ENCODE peak calls at places on chromosomes 5 and 9, in five cellular contexts. J, W, L, K and U are unnamed samples.

GRCh38 chr5:175712681-175713085 is 54.8 kb downstream of the HRH2 start:
- DNase-seq in K (no peak), L (no peak), J (no peak), W (peak), U (no peak)

GRCh38 chr9:136133959-136134484 is 15.3 kb upstream of the TMEM250 start:
- DNase-seq in L (no peak), W (no peak), J (no peak), K (no peak), U (no peak)

GRCh38 chr5:176900783-176901204 is 1.6 kb upstream of the HK3 start:
- DNase-seq in W (no peak), K (no peak), L (no peak), J (no peak), U (no peak)

GRCh38 chr5:164119806-164120440 is 614.5 kb downstream of the MAT2B start:
- DNase-seq in K (peak), J (no peak), L (peak), W (no peak), U (peak)

GRCh38 chr9:127904888-127905728 is 5.7 kb upstream of the ST6GALNAC6 start:
- DNase-seq in K (no peak), L (no peak), W (no peak), J (no peak), U (no peak)

GRCh38 chr5:118628672-118629354 is 359.5 kb downstream of the DTWD2 start:
- DNase-seq in K (no peak), L (no peak), J (no peak), W (no peak), U (no peak)

GRCh38 chr5:143537056-143537455 is 133.6 kb upstream of the NR3C1 start:
- DNase-seq in W (no peak), L (no peak), J (no peak), K (no peak), U (no peak)

GRCh38 chr9:78971505-78971904 is 600.3 kb upstream of the TLE4 start:
- DNase-seq in K (no peak), W (no peak), J (no peak), L (no peak), U (no peak)

GRCh38 chr5:145856285-145856818 is 16.5 kb downstream of the GRXCR2 start:
- DNase-seq in J (peak), W (peak), L (peak), K (peak), U (no peak)

GRCh38 chr9:99637640-99638039 is 184.0 kb upstream of the NR4A3 start:
- DNase-seq in L (no peak), W (no peak), J (no peak), K (no peak), U (no peak)

GRCh38 chr5:93789173-93790070 is 48.0 kb upstream of the POU5F2 start:
- DNase-seq in K (peak), W (no peak), J (no peak), L (peak), U (peak)

GRCh38 chr5:174188300-174188699 is 142.8 kb downstream of the NSG2 start:
- DNase-seq in J (peak), K (no peak), L (no peak), W (no peak), U (no peak)

GRCh38 chr5:1511651-1512540 is 11.9 kb downstream of the LPCAT1 start:
- DNase-seq in K (peak), J (peak), W (peak), L (peak), U (no peak)

GRCh38 chr9:90024823-90025222 is 420.0 kb downstream of the GADD45G start:
- DNase-seq in L (no peak), J (no peak), W (no peak), K (no peak), U (no peak)

GRCh38 chr5:6448622-6449464 is at the start of gene UBE2QL1:
- DNase-seq in K (no peak), L (no peak), J (no peak), W (no peak), U (no peak)

GRCh38 chr5:34891981-34892380 is 23.3 kb downstream of the RAD1 start:
- DNase-seq in J (no peak), L (peak), K (peak), W (no peak), U (no peak)

GRCh38 chr5:31990296-31990695 is 183.8 kb downstream of the GOLPH3 start:
- DNase-seq in J (no peak), L (no peak), W (no peak), K (no peak), U (no peak)

GRCh38 chr9:99040911-99041582 is 63.9 kb upstream of the TGFBR1 start:
- DNase-seq in W (no peak), J (no peak), K (peak), L (peak), U (no peak)

GRCh38 chr5:20368581-20368980 is 380.6 kb upstream of the CDH18 start:
- DNase-seq in W (no peak), J (no peak), L (no peak), K (no peak), U (no peak)

GRCh38 chr5:149358294-149358651 is 427 bp downstream of the PCYOX1L start:
- DNase-seq in J (peak), W (peak), K (no peak), L (peak), U (no peak)

GRCh38 chr5:111820072-111820471 is 63.1 kb upstream of the NREP start:
- DNase-seq in L (peak), J (no peak), K (no peak), W (no peak), U (no peak)

GRCh38 chr5:102760815-102761214 is 5.7 kb downstream of the PAM start:
- DNase-seq in W (no peak), J (no peak), K (no peak), L (peak), U (no peak)

GRCh38 chr5:172496671-172497371 is 42.5 kb upstream of the SH3PXD2B start:
- DNase-seq in K (peak), J (peak), L (peak), W (peak), U (no peak)

GRCh38 chr5:128673970-128674369 is 135.9 kb upstream of the FBN2 start:
- DNase-seq in J (no peak), L (no peak), K (no peak), W (no peak), U (no peak)

DNA sequence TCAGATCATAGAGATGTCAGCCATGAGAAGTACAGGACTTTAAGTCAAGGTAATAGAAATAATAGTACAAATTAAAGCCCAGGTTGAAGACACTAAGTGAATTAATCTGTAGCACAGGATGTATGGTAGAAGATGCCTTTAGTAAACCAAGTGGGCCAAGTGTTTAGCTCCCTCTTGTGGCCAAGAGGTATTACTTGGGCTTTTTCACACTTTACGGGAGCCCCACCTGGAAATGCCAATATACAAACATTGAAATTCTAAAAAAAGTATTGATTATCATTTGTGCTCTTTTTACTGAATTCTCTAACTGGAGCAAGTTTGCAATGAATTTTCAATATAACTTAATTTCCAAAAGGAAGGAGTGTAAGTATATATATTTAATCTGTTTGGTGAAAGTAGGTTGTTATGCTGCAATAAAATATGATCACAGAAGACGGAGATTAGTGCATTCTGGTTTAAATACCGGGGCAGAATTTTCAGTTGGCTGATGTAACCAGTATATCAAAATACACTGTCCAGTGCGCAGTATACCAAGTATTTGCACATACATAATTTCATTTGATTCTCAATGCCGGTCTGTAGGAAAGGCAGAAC is 84.7 kb downstream of the PARP8 start:
- DNase-seq in K (peak), J (no peak), L (peak), W (no peak), U (no peak)
- H3K4me3 ChIP-seq in K (no peak), J (no peak), L (no peak), W (no peak), U (no peak)

GRCh38 chr9:95077766-95078382 is 239.6 kb downstream of the FANCC start:
- DNase-seq in W (peak), J (no peak), L (no peak), K (no peak), U (no peak)
- H3K4me3 ChIP-seq in W (peak), J (no peak), L (no peak), K (no peak), U (no peak)

GRCh38 chr9:87713278-87713989 is 12.5 kb upstream of the CTSL start:
- DNase-seq in L (peak), K (peak), W (peak), J (peak), U (no peak)
- H3K4me3 ChIP-seq in L (no peak), K (peak), W (peak), J (peak), U (no peak)

GRCh38 chr9:86944974-86945867 is 2.1 kb downstream of the GAS1 start:
- DNase-seq in L (peak), J (peak), W (no peak), K (peak), U (no peak)

GRCh38 chr9:86945868-86946711 is 1.2 kb downstream of the GAS1 start:
- DNase-seq in J (peak), W (peak), K (peak), L (peak), U (no peak)

GRCh38 chr9:86942352-86943222 is 4.7 kb downstream of the GAS1 start:
- DNase-seq in J (no peak), K (no peak), W (no peak), L (no peak), U (no peak)

GRCh38 chr9:86943223-86943870 is 4.0 kb downstream of the GAS1 start:
- DNase-seq in W (no peak), L (peak), K (peak), J (no peak), U (peak)

DNA sequence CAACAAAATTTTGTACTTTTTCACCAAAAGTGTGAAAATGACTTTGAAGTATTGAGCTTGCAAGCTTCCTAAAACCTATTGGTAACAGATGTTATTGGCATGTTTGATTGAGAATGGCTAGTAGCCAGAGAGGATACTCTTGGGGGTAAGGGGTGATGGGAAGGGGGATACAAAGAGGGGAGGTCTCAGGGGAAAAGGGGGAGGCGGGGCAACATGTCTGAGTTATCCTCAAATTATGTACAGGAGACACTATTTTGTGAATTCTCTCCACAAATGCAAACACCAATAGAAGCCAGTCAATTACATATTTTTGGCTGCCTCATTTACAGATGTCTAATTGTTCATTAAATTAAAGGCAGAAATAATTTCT is 3.5 kb downstream of the GAS1 start:
- DNase-seq in J (no peak), W (no peak), K (no peak), L (no peak), U (no peak)
- H3K4me3 ChIP-seq in J (peak), W (no peak), K (peak), L (peak), U (no peak)